ENCODE peak calls at places on chromosomes 4 and X, in six cellular contexts. P is K562, N is GM12878, C is IMR-90, U is HepG2, I is A549. O is an unnamed sample.

GRCh38 chrX:121579016-121579760 is 531.8 kb downstream of the GLUD2 start:
- DNase-seq in P (peak; percentile 43), N (peak; percentile 4), C (no peak), U (peak; percentile 7), I (peak; percentile 33), O (peak; percentile 16)

GRCh38 chr4:139171878-139172691 is 4.9 kb downstream of the ELF2 start:
- DNase-seq in P (peak; percentile 61), N (no peak), C (peak; percentile 55), U (peak; percentile 21), I (peak; percentile 35), O (no peak)

GRCh38 chr4:124206779-124207605 is 505.5 kb downstream of the ANKRD50 start:
- DNase-seq in P (no peak), N (no peak), C (peak; percentile 46), U (no peak), I (peak; percentile 21), O (no peak)

GRCh38 chrX:97119474-97120109 is 235.9 kb downstream of the RPA4 start:
- DNase-seq in P (no peak), N (no peak), C (no peak), U (no peak), I (no peak), O (no peak)

GRCh38 chrX:10769696-10770619 is 149.6 kb upstream of the MID1 start:
- DNase-seq in P (no peak), N (no peak), C (peak; percentile 61), U (no peak), I (no peak), O (no peak)

GRCh38 chrX:15221321-15221720 is 48.6 kb downstream of the ASB9 start:
- DNase-seq in P (no peak), N (no peak), C (no peak), U (no peak), I (no peak), O (no peak)

GRCh38 chr4:171117457-171117856 is 695.7 kb upstream of the GALNTL6 start:
- DNase-seq in P (no peak), N (no peak), C (no peak), U (no peak), I (no peak), O (no peak)

GRCh38 chr4:55004831-55005230 is 120.6 kb downstream of the KDR start:
- DNase-seq in P (no peak), N (no peak), C (no peak), U (no peak), I (no peak), O (no peak)

GRCh38 chr4:176309046-176309445 is 10.7 kb upstream of the SPCS3 start:
- DNase-seq in P (no peak), N (no peak), C (no peak), U (no peak), I (no peak), O (no peak)

GRCh38 chr4:176188654-176189053 is 6.7 kb downstream of the SPATA4 start:
- DNase-seq in P (no peak), N (no peak), C (no peak), U (no peak), I (no peak), O (no peak)

GRCh38 chr4:8201341-8201781 is 2.3 kb downstream of the SH3TC1 start:
- DNase-seq in P (no peak), N (peak; percentile 45), C (no peak), U (no peak), I (no peak), O (no peak)

GRCh38 chr4:185945238-185945637 is 123.7 kb upstream of the TLR3 start:
- DNase-seq in P (no peak), N (no peak), C (no peak), U (no peak), I (no peak), O (no peak)

GRCh38 chr4:173490817-173491518 is 39.1 kb downstream of the HAND2 start:
- DNase-seq in P (peak; percentile 17), N (no peak), C (peak; percentile 67), U (peak; percentile 68), I (peak; percentile 6), O (no peak)

GRCh38 chr4:74440356-74440755 is 4.6 kb upstream of the AREG start:
- DNase-seq in P (no peak), N (no peak), C (no peak), U (peak; percentile 59), I (no peak), O (no peak)

GRCh38 chr4:71570492-71570891 is 213.4 kb downstream of the GC start:
- DNase-seq in P (no peak), N (no peak), C (peak; percentile 17), U (no peak), I (no peak), O (no peak)

GRCh38 chr4:5160668-5161067 is 109.4 kb downstream of the STK32B start:
- DNase-seq in P (no peak), N (no peak), C (no peak), U (no peak), I (no peak), O (peak; percentile 1)

GRCh38 chr4:159016527-159017137 is 86.2 kb upstream of the RAPGEF2 start:
- DNase-seq in P (peak; percentile 70), N (peak; percentile 56), C (peak; percentile 22), U (peak; percentile 53), I (no peak), O (peak; percentile 48)
- TF ChIP-seq BHLHE40 in P (no peak), N (peak; percentile 68), C (no peak), U (no peak), I (no peak), O (no peak)

GRCh38 chr4:149881744-149882143 is 66.1 kb upstream of the IQCM start:
- DNase-seq in P (no peak), N (no peak), C (no peak), U (no peak), I (no peak), O (no peak)
- TF ChIP-seq BHLHE40 in P (no peak), N (no peak), C (no peak), U (no peak), I (no peak), O (no peak)

DNA sequence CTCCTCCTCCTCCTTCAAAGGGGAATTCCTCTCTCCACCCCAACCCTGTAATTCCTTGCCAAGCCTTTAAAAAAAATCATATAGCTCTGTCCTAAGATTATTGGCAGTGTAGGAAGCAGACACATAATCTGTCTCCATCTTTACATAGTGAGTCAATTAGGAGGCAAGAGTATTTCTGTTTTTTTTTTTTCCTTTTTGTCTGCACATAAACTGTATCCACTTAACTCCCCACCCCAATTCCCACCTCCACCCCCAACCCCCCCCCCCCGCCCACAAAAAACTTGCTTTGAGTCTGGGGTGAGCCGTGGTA is 182.5 kb downstream of the RASL11B start:
- DNase-seq in P (no peak), N (no peak), C (no peak), U (no peak), I (no peak), O (no peak)
- TF ChIP-seq BHLHE40 in P (no peak), N (no peak), C (no peak), U (no peak), I (no peak), O (no peak)

GRCh38 chrX:19912-20571 is 261.1 kb upstream of the PLCXD1 start:
- DNase-seq in P (peak; percentile 25), N (no peak), C (no peak), U (peak; percentile 0), I (no peak), O (no peak)
- TF ChIP-seq BHLHE40 in P (no peak), N (no peak), C (no peak), U (no peak), I (no peak), O (no peak)

GRCh38 chrX:9676311-9676710 is 89.3 kb downstream of the GPR143 start:
- DNase-seq in P (no peak), N (no peak), C (no peak), U (no peak), I (no peak), O (no peak)

GRCh38 chrX:9668537-9668936 is 97.1 kb downstream of the GPR143 start:
- DNase-seq in P (no peak), N (no peak), C (peak; percentile 75), U (no peak), I (no peak), O (no peak)

GRCh38 chrX:9671998-9672397 is 93.6 kb downstream of the GPR143 start:
- DNase-seq in P (no peak), N (no peak), C (no peak), U (no peak), I (no peak), O (no peak)

GRCh38 chrX:9665113-9665512 is 100.5 kb downstream of the GPR143 start:
- DNase-seq in P (no peak), N (no peak), C (no peak), U (no peak), I (no peak), O (no peak)

GRCh38 chrX:9670136-9670905 is 95.3 kb downstream of the GPR143 start:
- DNase-seq in P (peak; percentile 31), N (no peak), C (peak; percentile 66), U (no peak), I (peak; percentile 16), O (no peak)
- TF ChIP-seq BHLHE40 in P (no peak), N (no peak), C (no peak), U (no peak), I (no peak), O (no peak)

GRCh38 chr4:93788712-93789111 is 39.8 kb upstream of the ATOH1 start:
- DNase-seq in P (peak; percentile 8), N (no peak), C (peak; percentile 10), U (peak; percentile 7), I (peak; percentile 43), O (peak; percentile 42)
- TF ChIP-seq BHLHE40 in P (no peak), N (no peak), C (no peak), U (no peak), I (no peak), O (no peak)

GRCh38 chr4:118326585-118326984 is 26.2 kb downstream of the PRSS12 start:
- DNase-seq in P (no peak), N (no peak), C (no peak), U (no peak), I (no peak), O (no peak)
- TF ChIP-seq BHLHE40 in P (no peak), N (no peak), C (no peak), U (no peak), I (no peak), O (no peak)

DNA sequence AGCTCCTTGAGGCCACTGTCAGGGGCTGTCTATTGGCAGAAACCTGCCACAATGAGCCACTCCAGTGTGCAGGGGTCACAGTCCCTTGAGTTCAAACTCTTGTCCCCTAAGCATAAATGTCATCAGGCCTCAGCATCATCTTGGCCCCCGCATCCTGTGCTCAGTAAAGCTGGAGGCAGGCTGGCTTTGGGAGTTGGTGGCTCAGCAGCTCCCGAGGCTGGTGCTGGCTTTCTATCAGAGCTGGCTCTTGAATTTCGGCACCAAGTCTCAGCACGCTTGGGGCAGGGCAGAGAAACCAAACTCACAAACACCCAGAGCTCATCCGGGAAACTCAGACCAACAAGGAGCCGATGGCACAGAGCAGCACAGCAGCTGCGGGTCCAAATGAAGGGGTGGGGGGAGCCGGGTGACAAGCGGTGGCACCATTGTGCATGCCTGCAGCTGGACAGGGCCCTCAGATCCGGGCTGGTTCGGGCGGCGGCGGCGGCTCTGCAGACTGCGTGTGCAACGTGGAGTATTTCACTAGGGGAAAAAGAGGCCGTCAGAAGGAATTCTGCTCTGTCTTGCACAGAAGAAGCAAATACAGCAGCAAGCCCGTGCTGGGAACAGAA is 75.5 kb downstream of the MTMR1 start:
- DNase-seq in P (no peak), N (no peak), C (no peak), U (no peak), I (no peak), O (no peak)
- TF ChIP-seq BHLHE40 in P (no peak), N (no peak), C (no peak), U (no peak), I (no peak), O (no peak)

O was measured in HEK293T.